ENCODE peak calls at places on chromosomes 6 and 20, in four cellular contexts. H is pancreas, U is A549, T is lower lobe of right lung. I is an unnamed sample.

GRCh38 chr6:89298680-89299450 is 16.2 kb downstream of the GABRR2 start:
- DNase-seq in H (no peak), U (no peak), T (no peak), I (no peak)

GRCh38 chr6:219019-219570 is 73.2 kb upstream of the DUSP22 start:
- DNase-seq in H (no peak), U (no peak), T (no peak), I (no peak)

GRCh38 chr6:70547313-70547712 is 19.4 kb upstream of the SDHAF4 start:
- DNase-seq in H (no peak), U (no peak), T (no peak), I (no peak)

GRCh38 chr6:43707269-43707668 is 19.7 kb upstream of the MRPS18A start:
- DNase-seq in H (no peak), U (no peak), T (no peak), I (no peak)

GRCh38 chr6:50264995-50265571 is 215.4 kb upstream of the DEFB112 start:
- DNase-seq in H (no peak), U (no peak), T (no peak), I (no peak)

GRCh38 chr6:47319867-47320266 is 10.2 kb upstream of the TNFRSF21 start:
- DNase-seq in H (no peak), U (no peak), T (no peak), I (no peak)

GRCh38 chr6:31898200-31899011 is 908 bp upstream of the EHMT2 start:
- DNase-seq in H (peak; percentile 42), U (peak; percentile 26), T (no peak), I (peak; percentile 52)

GRCh38 chr6:42104095-42104806 is 38.2 kb downstream of the C6orf132 start:
- DNase-seq in H (no peak), U (no peak), T (peak; percentile 89), I (no peak)

GRCh38 chr6:130513770-130514169 is 148.0 kb downstream of the TMEM200A start:
- DNase-seq in H (no peak), U (no peak), T (no peak), I (no peak)

GRCh38 chr20:60249436-60249835 is 291.2 kb downstream of the CDH26 start:
- DNase-seq in H (no peak), U (peak; percentile 60), T (no peak), I (no peak)

GRCh38 chr6:154488802-154489437 is 21.6 kb downstream of the CNKSR3 start:
- DNase-seq in H (no peak), U (no peak), T (no peak), I (no peak)

GRCh38 chr6:112626468-112627082 is 279.4 kb downstream of the RFPL4B start:
- DNase-seq in H (no peak), U (no peak), T (no peak), I (no peak)

GRCh38 chr6:32936247-32937152 is 4.3 kb downstream of the HLA-DMB start:
- DNase-seq in H (no peak), U (no peak), T (no peak), I (no peak)

GRCh38 chr6:112253505-112253841 is 894 bp downstream of the LAMA4 start:
- DNase-seq in H (no peak), U (peak; percentile 5), T (no peak), I (no peak)

GRCh38 chr20:2380601-2381000 is at the start of gene TGM6:
- DNase-seq in H (no peak), U (no peak), T (no peak), I (no peak)

GRCh38 chr6:168116446-168116974 is 37.5 kb upstream of the FRMD1 start:
- DNase-seq in H (no peak), U (no peak), T (no peak), I (peak; percentile 23)

GRCh38 chr6:142842423-142843261 is 102.3 kb downstream of the HIVEP2 start:
- DNase-seq in H (no peak), U (no peak), T (no peak), I (no peak)

GRCh38 chr6:13765570-13765969 is 48.8 kb downstream of the MCUR1 start:
- DNase-seq in H (no peak), U (no peak), T (no peak), I (no peak)

GRCh38 chr6:139588076-139588639 is 213.7 kb upstream of the CITED2 start:
- DNase-seq in H (peak; percentile 73), U (no peak), T (no peak), I (no peak)

GRCh38 chr20:23125625-23126191 is 39.6 kb upstream of the CD93 start:
- DNase-seq in H (no peak), U (no peak), T (peak; percentile 76), I (peak; percentile 53)

GRCh38 chr6:74115674-74116073 is 419.7 kb downstream of the CD109 start:
- DNase-seq in H (no peak), U (no peak), T (no peak), I (no peak)

GRCh38 chr6:136786708-136787107 is 5.6 kb downstream of the MAP3K5 start:
- DNase-seq in H (no peak), U (no peak), T (peak; percentile 48), I (no peak)

GRCh38 chr6:14596410-14596809 is 478.8 kb downstream of the CD83 start:
- DNase-seq in H (no peak), U (peak; percentile 5), T (peak; percentile 78), I (no peak)

GRCh38 chr6:157649311-157650260 is 173.5 kb upstream of the SNX9 start:
- DNase-seq in H (peak; percentile 71), U (no peak), T (no peak), I (no peak)
- H3K4me3 ChIP-seq in H (no peak overlapping the region), U (no peak overlapping the region), T (no peak overlapping the region), I (peak overlapping the region; percentile 26)

GRCh38 chr6:119240257-119241123 is 109.1 kb downstream of the MAN1A1 start:
- DNase-seq in H (no peak), U (no peak), T (no peak), I (no peak)

GRCh38 chr6:119241540-119242309 is 107.8 kb downstream of the MAN1A1 start:
- DNase-seq in H (no peak), U (no peak), T (no peak), I (no peak)

GRCh38 chr6:119243037-119243436 is 106.5 kb downstream of the MAN1A1 start:
- DNase-seq in H (no peak), U (no peak), T (no peak), I (no peak)

GRCh38 chr6:119243657-119244056 is 105.9 kb downstream of the MAN1A1 start:
- DNase-seq in H (no peak), U (no peak), T (no peak), I (no peak)

GRCh38 chr6:119241124-119241491 is 108.5 kb downstream of the MAN1A1 start:
- DNase-seq in H (no peak), U (no peak), T (no peak), I (no peak)
- H3K27ac ChIP-seq in H (no peak overlapping the region), U (no peak overlapping the region), T (no peak overlapping the region), I (no peak overlapping the region)

GRCh38 chr20:8398289-8399051 is 266.4 kb downstream of the PLCB1 start:
- DNase-seq in H (no peak), U (no peak), T (no peak), I (no peak)
- TF ChIP-seq CTCF in H (no peak), U (no peak), T (no peak), I (no peak)

GRCh38 chr20:48807051-48807450 is 20.7 kb downstream of the PREX1 start:
- DNase-seq in H (no peak), U (no peak), T (no peak), I (no peak)

GRCh38 chr20:48805286-48805685 is 22.5 kb downstream of the PREX1 start:
- DNase-seq in H (no peak), U (no peak), T (no peak), I (no peak)

GRCh38 chr20:48807586-48808381 is 20.0 kb downstream of the PREX1 start:
- DNase-seq in H (no peak), U (no peak), T (no peak), I (peak; percentile 70)

GRCh38 chr20:48809672-48810071 is 18.1 kb downstream of the PREX1 start:
- DNase-seq in H (no peak), U (no peak), T (no peak), I (no peak)

DNA sequence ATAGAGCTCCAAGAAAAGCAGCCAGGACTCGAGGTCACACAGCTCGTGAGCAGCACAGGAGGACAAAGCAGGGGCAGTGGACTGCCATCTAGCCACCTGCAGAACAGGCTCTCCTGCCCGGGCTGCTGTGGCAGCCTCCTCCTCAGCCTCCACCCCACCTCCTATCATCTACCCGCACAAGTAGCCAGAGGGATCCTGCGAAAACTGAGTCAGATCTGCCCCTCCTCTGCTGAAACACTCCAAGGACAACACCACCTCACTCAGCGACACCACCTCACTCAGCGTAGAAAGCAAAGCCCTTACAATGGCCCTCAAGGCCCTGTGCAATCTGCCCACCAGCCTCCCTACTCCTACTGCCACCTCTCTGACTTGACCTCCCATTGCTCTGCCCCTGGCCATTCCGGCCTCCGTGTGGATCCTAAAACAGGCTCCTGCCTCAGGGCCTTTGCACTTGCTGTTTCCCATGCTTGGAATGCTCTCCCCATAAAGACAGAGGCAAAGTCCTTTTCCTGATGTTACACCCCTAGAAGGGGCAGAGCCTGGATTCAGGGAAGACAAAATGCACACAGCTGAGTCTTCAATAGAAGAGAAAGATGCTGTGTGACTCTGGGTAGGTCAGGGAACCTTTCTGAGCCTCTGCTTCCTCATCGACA is 19.3 kb downstream of the PREX1 start:
- DNase-seq in H (no peak), U (no peak), T (no peak), I (no peak)
- H3K4me3 ChIP-seq in H (no peak overlapping the region), U (no peak overlapping the region), T (no peak overlapping the region), I (no peak overlapping the region)

GRCh38 chr20:16030253-16030652 is 543.0 kb downstream of the KIF16B start:
- DNase-seq in H (no peak), U (no peak), T (no peak), I (no peak)
- H3K27ac ChIP-seq in H (no peak overlapping the region), U (no peak overlapping the region), T (no peak overlapping the region), I (no peak overlapping the region)

DNA sequence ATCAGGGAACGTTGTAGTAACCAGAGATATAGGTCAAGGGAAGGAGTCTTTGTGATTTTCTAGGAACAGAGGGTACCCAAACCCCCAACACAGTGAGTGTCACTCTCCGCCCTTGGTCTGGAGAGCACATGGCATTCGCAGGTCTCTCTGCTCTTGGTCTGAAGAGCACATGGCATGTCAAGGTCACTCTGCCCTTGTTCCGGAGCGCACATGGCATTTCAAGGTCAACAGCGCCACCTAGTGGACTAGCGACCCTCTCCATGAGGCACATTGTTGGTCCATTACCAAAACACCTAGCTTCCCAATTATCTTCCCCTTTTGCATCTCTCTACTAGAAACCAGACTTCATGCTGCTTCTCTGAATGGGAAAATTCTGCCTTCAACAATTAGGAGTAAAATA is 260.0 kb downstream of the C6orf118 start:
- DNase-seq in H (no peak), U (no peak), T (no peak), I (no peak)
- TF ChIP-seq CTCF in H (no peak), U (peak; percentile 27), T (peak; percentile 20), I (no peak)

DNA sequence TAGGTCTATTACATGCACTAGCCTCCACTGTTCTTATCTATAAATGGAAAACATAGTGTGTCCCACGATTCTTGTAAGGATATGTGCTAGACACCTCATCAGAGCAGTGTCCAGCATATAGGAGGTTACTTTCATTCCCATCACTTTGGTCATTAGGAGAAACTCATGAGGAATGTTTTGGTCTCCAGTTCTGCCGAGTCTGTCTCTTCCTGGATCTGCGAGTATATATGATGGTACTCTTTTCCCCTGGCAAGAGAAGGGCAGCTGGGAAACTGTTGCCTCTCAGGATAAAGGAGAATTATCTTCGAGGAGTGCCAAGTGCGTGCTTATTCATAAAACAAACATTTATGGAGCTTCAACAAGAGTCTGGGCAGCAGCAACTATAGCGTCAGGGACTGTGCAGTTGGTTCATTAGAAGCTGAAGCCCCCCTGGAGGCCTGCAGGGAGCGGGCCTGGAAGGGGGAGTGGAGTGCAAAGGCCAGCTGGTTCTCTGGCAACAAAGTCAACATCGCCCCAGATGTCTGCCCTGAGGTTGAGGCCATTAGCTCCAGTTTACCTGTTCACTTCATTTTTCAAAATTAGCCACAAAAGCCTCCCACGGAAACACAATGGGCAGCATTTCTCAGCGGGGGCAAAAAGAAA is 811.9 kb downstream of the MAFB start:
- DNase-seq in H (no peak), U (no peak), T (no peak), I (no peak)
- H3K4me3 ChIP-seq in H (no peak overlapping the region), U (no peak overlapping the region), T (no peak overlapping the region), I (no peak overlapping the region)

I was measured in dorsolateral prefrontal cortex.